ENCODE peak calls at places on chromosomes 4 and X, in four cellular contexts. K is HepG2, L is WTC11, P is GM12878. S is an unnamed sample.

GRCh38 chr4:149845643-149846208 is 30.1 kb upstream of the IQCM start:
- DNase-seq in K (no peak), L (no peak), P (no peak), S (no peak)

GRCh38 chrX:124307253-124307907 is 25.1 kb upstream of the TEX13D start:
- DNase-seq in K (no peak), L (no peak), P (no peak), S (no peak)

GRCh38 chr4:7918981-7919380 is 20.7 kb downstream of the AFAP1 start:
- DNase-seq in K (no peak), L (no peak), P (no peak), S (no peak)

GRCh38 chr4:178941975-178942374 is 1499.7 kb upstream of the AGA start:
- DNase-seq in K (no peak), L (peak), P (no peak), S (no peak)

GRCh38 chr4:37935026-37935425 is 25.2 kb upstream of the PTTG2 start:
- DNase-seq in K (no peak), L (no peak), P (no peak), S (no peak)

GRCh38 chrX:80751456-80751855 is 58.2 kb downstream of the BRWD3 start:
- DNase-seq in K (no peak), L (no peak), P (no peak), S (no peak)

GRCh38 chr4:87985097-87985886 is 9.8 kb downstream of the SPP1 start:
- DNase-seq in K (peak), L (peak), P (no peak), S (no peak)

GRCh38 chrX:120763269-120763668 is 112.4 kb downstream of the CT47B1 start:
- DNase-seq in K (no peak), L (no peak), P (no peak), S (no peak)

GRCh38 chr4:38154681-38155588 is 194.7 kb downstream of the PTTG2 start:
- DNase-seq in K (no peak), L (no peak), P (no peak), S (no peak)

GRCh38 chr4:53507671-53508286 is 83.5 kb downstream of the LNX1 start:
- DNase-seq in K (peak), L (no peak), P (no peak), S (no peak)

GRCh38 chrX:40340116-40340515 is 240.7 kb upstream of the ATP6AP2 start:
- DNase-seq in K (no peak), L (no peak), P (no peak), S (no peak)
- TF ChIP-seq TCF7 in K (no peak), L (no peak), P (no peak), S (no peak)

DNA sequence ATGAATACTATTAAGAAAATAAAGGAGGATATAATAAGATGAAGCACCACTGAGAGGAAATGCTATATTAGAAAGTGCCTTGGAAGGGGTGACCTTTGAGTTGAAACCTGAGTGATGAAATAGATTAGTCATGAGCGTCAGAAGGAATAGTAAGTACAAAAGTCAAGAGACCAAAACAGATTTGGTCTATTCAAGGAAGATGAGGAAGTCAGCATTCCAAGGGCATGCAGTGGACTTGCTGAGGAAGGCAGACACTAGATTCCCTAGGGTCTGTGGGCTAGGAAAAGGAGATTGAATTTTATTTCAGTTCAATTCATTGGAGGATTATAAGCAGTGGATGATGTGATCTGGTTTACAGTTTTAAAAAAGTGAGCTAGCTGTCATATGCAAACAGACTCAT is 73.0 kb upstream of the WDFY3 start:
- DNase-seq in K (no peak), L (no peak), P (no peak), S (no peak)
- TF ChIP-seq TCF7 in K (no peak), L (no peak), P (no peak), S (no peak)

GRCh38 chrX:131216828-131217227 is 72.3 kb downstream of the IGSF1 start:
- DNase-seq in K (no peak), L (no peak), P (no peak), S (no peak)

GRCh38 chrX:131217878-131218486 is 71.1 kb downstream of the IGSF1 start:
- DNase-seq in K (peak), L (no peak), P (no peak), S (no peak)

DNA sequence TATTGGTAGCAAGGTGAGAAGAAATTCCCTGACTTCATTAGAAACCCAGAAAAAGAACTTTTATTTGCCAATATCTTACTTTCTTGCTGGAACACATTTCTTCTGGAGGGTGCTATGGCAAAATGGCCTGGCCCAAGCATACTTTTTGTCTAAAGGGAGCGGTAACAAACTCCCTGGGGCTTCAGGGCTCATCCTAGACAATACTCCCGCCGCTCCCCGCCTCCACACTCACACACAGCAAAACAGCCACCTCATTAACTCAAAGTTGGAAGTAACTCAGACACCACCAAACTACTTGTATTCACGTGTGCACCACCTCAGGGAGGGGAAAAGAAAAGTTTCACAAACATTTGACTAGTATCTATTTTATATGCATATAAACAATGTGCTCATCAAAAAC is 75.7 kb downstream of the IGSF1 start:
- DNase-seq in K (no peak), L (no peak), P (no peak), S (no peak)
- TF ChIP-seq TCF7 in K (no peak), L (no peak), P (no peak), S (no peak)

DNA sequence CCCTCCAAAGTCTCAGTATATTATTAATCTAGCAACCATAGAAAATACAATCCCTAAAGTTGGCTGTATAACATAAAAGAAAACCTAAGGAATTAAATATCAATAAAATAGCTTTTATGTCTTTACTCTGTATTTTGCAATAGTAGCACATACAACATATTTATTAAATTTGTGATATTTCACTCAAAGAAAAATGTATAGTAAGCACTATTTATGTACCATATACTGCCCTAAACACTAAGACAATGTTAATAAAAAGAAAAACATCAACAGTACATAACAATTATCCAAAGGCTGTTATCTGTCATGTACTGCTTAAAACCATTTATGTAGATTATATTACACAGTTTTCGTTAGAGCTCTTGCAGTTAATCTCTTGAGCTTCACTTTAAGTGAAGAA is 834.5 kb upstream of the INTU start:
- DNase-seq in K (no peak), L (no peak), P (no peak), S (no peak)
- TF ChIP-seq TCF7 in K (no peak), L (no peak), P (no peak), S (no peak)

GRCh38 chr4:52091811-52092210 is 40.7 kb downstream of the SPATA18 start:
- DNase-seq in K (peak), L (no peak), P (no peak), S (no peak)
- TF ChIP-seq TCF7 in K (no peak), L (no peak), P (no peak), S (no peak)

GRCh38 chr4:42519803-42520417 is 122.6 kb downstream of the SHISA3 start:
- DNase-seq in K (peak), L (peak), P (peak), S (peak)

GRCh38 chr4:42523066-42523718 is 125.9 kb downstream of the SHISA3 start:
- DNase-seq in K (no peak), L (no peak), P (no peak), S (no peak)
- TF ChIP-seq TCF7 in K (no peak), L (no peak), P (no peak), S (no peak)

DNA sequence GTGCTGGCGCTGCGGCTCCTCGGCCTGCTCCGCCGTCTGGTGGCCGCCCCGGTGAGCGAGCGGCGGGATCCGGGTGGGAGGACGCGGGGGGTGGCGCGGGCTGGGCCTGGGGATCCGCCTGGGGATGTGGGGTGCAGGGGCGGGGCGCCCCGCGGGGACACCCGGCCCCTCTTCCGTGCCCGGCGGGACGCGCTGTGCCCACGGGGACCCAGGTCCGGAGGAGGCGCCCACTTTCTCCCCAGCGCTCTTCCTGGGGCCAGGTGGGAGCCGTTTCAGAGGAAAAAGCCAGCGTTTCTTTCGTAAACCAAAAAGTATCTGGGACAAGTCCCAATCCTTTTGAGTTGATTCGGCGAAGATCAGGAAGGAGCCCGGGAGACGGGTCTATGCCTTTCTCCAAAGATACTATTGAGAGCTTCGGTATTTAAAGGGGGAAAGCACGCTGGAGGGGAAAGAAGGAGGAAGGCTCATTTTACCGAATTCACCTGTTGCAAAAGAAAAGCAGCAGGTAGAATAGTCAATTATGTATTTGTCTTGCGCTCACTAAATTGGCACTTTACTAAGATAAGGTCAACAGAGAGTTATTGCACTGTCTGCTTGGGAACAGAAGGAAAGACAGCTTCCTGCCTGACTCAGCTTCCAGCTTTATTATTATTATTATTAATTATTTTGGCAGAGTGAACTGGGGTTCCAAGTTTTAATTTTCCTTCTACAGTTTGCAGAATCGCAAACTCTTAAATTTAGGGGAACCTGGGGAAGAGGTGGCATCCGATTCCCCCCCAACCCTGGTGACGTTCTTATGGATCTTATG is 81.5 kb upstream of the CD99 start:
- DNase-seq in K (no peak), L (no peak), P (no peak), S (no peak)
- TF ChIP-seq TCF7 in K (no peak), L (no peak), P (no peak), S (no peak)

GRCh38 chrX:103423955-103424640 is 47.8 kb downstream of the BEX3 start:
- DNase-seq in K (no peak), L (peak), P (no peak), S (no peak)
- TF ChIP-seq TCF7 in K (no peak), L (no peak), P (no peak), S (no peak)